ENCODE peak calls at places on chromosomes 4 and X, in six cellular contexts. P, K, E, Q, W and O are unnamed samples.
A peak's percentile ranks its signal among the peaks of the same experiment; 100 is the strongest.

GRCh38 chr4:57190651-57191481 is 80.7 kb upstream of the IGFBP7 start:
- DNase-seq in Q (peak; percentile 27), E (peak; percentile 23), P (no peak), W (no peak), K (peak; percentile 27), O (peak; percentile 55)

GRCh38 chrX:24148535-24149345 is 789 bp upstream of the ZFX start:
- DNase-seq in Q (no peak), P (no peak), K (no peak), W (peak; percentile 87), E (peak; percentile 67), O (peak; percentile 59)

GRCh38 chr4:7029921-7030320 is 13.3 kb upstream of the TADA2B start:
- DNase-seq in K (no peak), Q (no peak), W (no peak), E (no peak), P (no peak), O (no peak)

GRCh38 chr4:176587920-176588319 is 204.8 kb downstream of the VEGFC start:
- DNase-seq in E (no peak), W (no peak), K (no peak), Q (no peak), P (no peak), O (peak; percentile 35)

GRCh38 chr4:7692451-7693236 is 247.0 kb downstream of the AFAP1 start:
- DNase-seq in Q (no peak), P (no peak), W (no peak), E (no peak), K (no peak), O (no peak)

GRCh38 chrX:134369576-134369975 is 90.4 kb upstream of the HPRT1 start:
- DNase-seq in Q (no peak), E (no peak), W (no peak), K (no peak), P (no peak), O (no peak)

GRCh38 chr4:63566658-63567057 is 842.6 kb downstream of the TECRL start:
- DNase-seq in Q (no peak), P (no peak), E (no peak), K (no peak), W (no peak), O (no peak)

GRCh38 chr4:146398404-146398803 is 123.3 kb downstream of the SLC10A7 start:
- DNase-seq in P (no peak), W (no peak), E (no peak), Q (no peak), K (no peak), O (no peak)

DNA sequence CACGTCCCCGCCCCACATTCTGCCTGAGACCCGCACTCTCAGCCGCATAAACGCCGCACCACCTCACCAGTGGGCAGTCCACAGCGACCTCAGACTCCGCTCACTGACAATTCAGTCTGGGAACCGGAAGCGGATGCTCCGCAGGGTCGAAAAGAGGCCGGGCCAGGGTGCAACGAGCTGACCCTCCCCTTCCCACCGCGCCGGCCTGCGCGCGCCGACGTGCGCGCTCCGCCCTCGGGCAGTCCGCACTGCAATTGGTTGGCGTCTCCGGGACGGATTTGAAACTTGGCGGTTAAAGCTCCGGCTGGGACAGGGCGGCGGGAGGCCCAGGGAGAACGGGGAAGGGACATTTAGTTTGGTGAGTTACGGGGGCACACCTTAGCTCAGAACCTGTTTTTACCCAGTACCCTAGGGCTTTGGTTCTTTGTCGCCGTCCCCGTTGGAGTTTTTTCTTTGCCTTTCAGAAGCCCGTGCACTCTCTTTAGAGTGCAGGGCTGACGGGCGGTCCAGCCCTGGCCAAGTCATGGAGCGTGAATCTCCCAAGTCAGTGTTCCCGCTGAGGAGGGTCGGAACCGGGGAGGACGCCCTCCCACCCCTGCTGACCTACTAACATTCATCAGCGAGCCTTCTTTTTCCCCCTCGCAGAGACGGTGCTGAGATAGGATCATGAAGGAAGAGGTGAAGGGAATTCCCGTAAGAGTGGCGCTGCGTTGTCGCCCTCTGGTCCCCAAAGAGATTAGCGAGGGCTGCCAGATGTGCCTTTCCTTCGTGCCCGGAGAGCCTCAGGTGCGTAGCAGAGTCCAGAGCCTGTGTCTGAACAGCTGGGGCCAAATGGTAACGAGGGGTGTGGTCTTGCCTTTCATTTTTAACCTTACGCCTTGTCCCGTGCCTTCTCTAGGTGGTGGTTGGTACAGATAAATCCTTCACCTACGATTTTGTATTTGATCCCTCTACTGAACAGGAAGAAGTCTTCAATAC is at the start of the genes KIF4A and PDZD11:
- DNase-seq in W (peak; percentile 92), E (peak; percentile 90), Q (peak; percentile 84), K (peak; percentile 86), P (peak; percentile 84), O (peak; percentile 89)
- TF ChIP-seq POLR2A in W (no peak), E (peak; percentile 84), Q (peak; percentile 46), K (peak; percentile 41), P (no peak), O (peak; percentile 56)

DNA sequence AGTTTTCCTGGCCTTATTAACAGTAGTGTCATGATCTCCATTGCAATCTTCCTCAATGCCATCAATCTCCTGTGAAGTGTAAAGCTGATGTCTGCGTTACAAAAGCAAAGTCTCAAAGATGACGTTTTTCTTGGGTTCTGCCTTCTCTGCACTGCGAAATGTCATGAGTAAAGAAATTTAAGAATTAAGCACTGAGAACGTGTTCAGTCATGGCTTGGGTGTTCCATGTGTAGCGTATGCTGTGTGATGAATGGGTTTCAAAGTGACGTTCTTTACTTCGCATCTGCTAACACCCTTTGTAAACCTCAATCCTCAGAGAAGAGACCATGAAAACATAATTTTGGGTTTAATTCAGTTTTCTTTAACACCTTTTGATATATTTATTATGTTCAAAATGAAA is 1.0 kb downstream of the NAP1L5 start:
- DNase-seq in P (no peak), Q (no peak), W (no peak), K (no peak), E (no peak), O (no peak)
- TF ChIP-seq POLR2A in P (no peak), Q (no peak), W (no peak), K (no peak), E (no peak), O (no peak)

GRCh38 chr4:38620025-38620424 is 44.0 kb upstream of the KLF3 start:
- DNase-seq in P (no peak), Q (no peak), W (no peak), K (no peak), E (no peak), O (no peak)

GRCh38 chr4:38623260-38623659 is 40.7 kb upstream of the KLF3 start:
- DNase-seq in Q (no peak), E (no peak), W (no peak), K (no peak), P (no peak), O (no peak)

GRCh38 chr4:38621831-38622230 is 42.2 kb upstream of the KLF3 start:
- DNase-seq in P (no peak), W (no peak), E (no peak), Q (no peak), K (peak; percentile 30), O (no peak)

GRCh38 chr4:38620527-38620926 is 43.5 kb upstream of the KLF3 start:
- DNase-seq in W (no peak), Q (no peak), E (no peak), P (no peak), K (no peak), O (no peak)

GRCh38 chr4:38621004-38621684 is 42.9 kb upstream of the KLF3 start:
- DNase-seq in P (no peak), K (peak; percentile 69), W (no peak), E (peak; percentile 86), Q (peak; percentile 60), O (peak; percentile 89)
- TF ChIP-seq POLR2A in P (no peak), K (no peak), W (no peak), E (peak; percentile 46), Q (no peak), O (no peak)

GRCh38 chrX:81202413-81202794 is 502 bp downstream of the SH3BGRL start:
- DNase-seq in K (no peak), E (peak; percentile 65), W (no peak), P (no peak), Q (no peak), O (peak; percentile 53)
- TF ChIP-seq POLR2A in K (no peak), E (peak; percentile 6), W (no peak), P (no peak), Q (no peak), O (no peak)

GRCh38 chrX:7110821-7111276 is 36.7 kb upstream of the STS start:
- DNase-seq in E (no peak), Q (no peak), W (no peak), P (no peak), K (no peak), O (peak; percentile 79)
- TF ChIP-seq POLR2A in E (no peak), Q (no peak), W (no peak), P (no peak), K (no peak), O (no peak)

DNA sequence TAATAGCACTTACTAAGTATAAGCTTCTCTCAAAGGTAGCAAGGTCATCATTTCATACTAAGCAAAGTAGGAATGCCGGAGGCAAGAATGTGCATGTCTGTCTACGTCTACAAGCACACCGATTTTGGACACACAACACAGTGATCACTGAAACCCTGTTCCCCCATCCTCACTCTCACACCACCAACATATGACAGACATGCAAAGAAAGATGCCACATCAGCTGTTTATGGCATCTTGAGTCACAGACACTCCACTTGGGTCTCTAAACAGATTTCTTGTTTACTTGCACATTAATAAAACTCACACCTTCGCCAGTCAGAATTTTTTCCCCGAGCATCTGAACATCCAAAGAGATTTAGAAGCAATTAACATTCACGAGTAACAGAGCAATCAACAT is 324.2 kb downstream of the DHX15 start:
- DNase-seq in W (no peak), Q (no peak), P (no peak), E (no peak), K (no peak), O (no peak)
- TF ChIP-seq POLR2A in W (no peak), Q (no peak), P (no peak), E (no peak), K (no peak), O (no peak)

DNA sequence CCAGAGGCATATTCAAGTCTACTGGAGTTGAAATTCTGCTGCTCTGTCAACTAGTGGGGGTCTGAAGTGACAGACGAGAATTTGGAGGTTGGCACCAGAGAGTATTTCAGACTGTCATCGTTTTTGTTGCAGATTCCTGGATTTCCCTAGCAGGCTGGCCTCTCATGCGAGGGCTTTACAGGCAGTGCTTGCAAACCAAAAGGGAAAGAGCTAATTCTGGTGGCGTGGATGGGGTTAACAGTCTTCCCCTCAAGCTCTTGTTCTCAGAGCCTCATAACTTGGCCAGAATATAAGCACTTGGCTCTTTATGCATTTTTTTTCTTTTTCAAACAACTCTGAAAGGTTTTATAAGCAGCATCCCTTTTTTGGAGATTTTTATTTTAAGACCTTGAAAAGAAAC is at the start of gene SPARCL1:
- DNase-seq in Q (no peak), K (peak; percentile 10), E (no peak), P (peak; percentile 38), W (no peak), O (no peak)
- TF ChIP-seq POLR2A in Q (no peak), K (peak; percentile 33), E (no peak), P (no peak), W (no peak), O (no peak)